ENCODE peak calls at places on chromosomes 4 and X, in nine cellular contexts. B, M, A, K, X, Y, O, R and H are unnamed samples.

GRCh38 chrX:150489359-150490015 is 78.9 kb upstream of the MTM1 start:
- DNase-seq in B (no peak), R (no peak), A (no peak), X (no peak), K (no peak), M (no peak), Y (no peak), O (no peak), H (no peak)

GRCh38 chrX:17689971-17690409 is 47.3 kb upstream of the SCML1 start:
- DNase-seq in X (no peak), M (peak), R (peak), Y (peak), O (peak), B (no peak), K (peak), A (peak), H (peak)

GRCh38 chrX:50067435-50068292 is 133.1 kb downstream of the AKAP4 start:
- DNase-seq in O (peak), Y (peak), R (peak), A (peak), M (peak), K (peak), X (no peak), B (no peak), H (no peak)

GRCh38 chrX:20388594-20388993 is 121.9 kb upstream of the RPS6KA3 start:
- DNase-seq in A (no peak), O (no peak), K (no peak), M (no peak), X (no peak), Y (no peak), B (no peak), R (no peak), H (no peak)

GRCh38 chr4:26228883-26229282 is 91.9 kb upstream of the RBPJ start:
- DNase-seq in O (no peak), Y (no peak), B (no peak), K (no peak), M (no peak), A (no peak), X (no peak), R (no peak), H (no peak)

GRCh38 chr4:43525646-43526045 is 633.1 kb downstream of the GRXCR1 start:
- DNase-seq in X (no peak), Y (no peak), M (no peak), R (no peak), A (peak), K (no peak), B (no peak), O (no peak), H (no peak)

GRCh38 chrX:15564981-15565579 is 35.7 kb downstream of the ACE2 start:
- DNase-seq in A (peak), Y (peak), R (peak), B (peak), X (peak), O (peak), M (peak), K (peak), H (peak)

GRCh38 chrX:70174754-70175153 is 2.5 kb upstream of the DGAT2L6 start:
- DNase-seq in O (peak), M (peak), X (no peak), Y (no peak), R (peak), A (peak), B (no peak), K (peak), H (no peak)

GRCh38 chr4:71634364-71634763 is 149.5 kb downstream of the GC start:
- DNase-seq in R (no peak), Y (no peak), O (no peak), K (no peak), M (no peak), A (no peak), B (no peak), X (no peak), H (no peak)

GRCh38 chr4:5998333-5998936 is 19.8 kb downstream of the C4orf50 start:
- DNase-seq in Y (peak), A (peak), B (peak), M (peak), R (peak), X (peak), K (peak), O (peak), H (peak)

GRCh38 chrX:30620980-30621716 is 32.1 kb upstream of the GK start:
- DNase-seq in A (peak), Y (no peak), M (peak), K (peak), X (no peak), R (peak), O (peak), B (no peak), H (peak)

GRCh38 chr4:85498068-85498733 is 23.3 kb downstream of the ARHGAP24 start:
- DNase-seq in K (peak), X (peak), B (no peak), A (peak), Y (no peak), M (peak), R (peak), O (peak), H (no peak)

GRCh38 chrX:38806875-38807601 is 5.8 kb downstream of the MID1IP1 start:
- DNase-seq in B (no peak), X (no peak), M (no peak), Y (peak), O (no peak), A (no peak), R (no peak), K (no peak), H (no peak)

GRCh38 chrX:24055043-24055356 is 244 bp downstream of the EIF2S3 start:
- DNase-seq in A (no peak), O (no peak), X (no peak), R (no peak), B (no peak), Y (no peak), K (no peak), M (no peak), H (no peak)

GRCh38 chr4:110550260-110550659 is 72.6 kb downstream of the PITX2 start:
- DNase-seq in A (peak), X (no peak), O (peak), Y (no peak), B (no peak), K (peak), R (peak), M (peak), H (no peak)

GRCh38 chr4:77201343-77201742 is 44.3 kb downstream of the CCNG2 start:
- DNase-seq in K (peak), A (peak), O (peak), M (no peak), Y (no peak), B (no peak), R (peak), X (no peak), H (no peak)

GRCh38 chr4:75769044-75769443 is 44.7 kb downstream of the USO1 start:
- DNase-seq in R (no peak), B (no peak), O (no peak), Y (no peak), K (peak), X (no peak), M (no peak), A (peak), H (no peak)

GRCh38 chr4:845836-846251 is 19.9 kb upstream of the CPLX1 start:
- DNase-seq in A (peak), K (peak), R (peak), O (no peak), X (no peak), B (peak), M (peak), Y (no peak), H (no peak)

GRCh38 chrX:56788717-56789122 is 59.7 kb downstream of the NBDY start:
- DNase-seq in Y (no peak), X (no peak), O (peak), B (peak), K (no peak), A (peak), M (no peak), R (no peak), H (no peak)

GRCh38 chr4:125187621-125188176 is 127.1 kb upstream of the FAT4 start:
- DNase-seq in K (peak), X (no peak), A (peak), M (peak), R (peak), Y (no peak), B (no peak), O (peak), H (peak)

GRCh38 chr4:72326692-72327632 is 242.1 kb downstream of the ADAMTS3 start:
- DNase-seq in M (peak), K (peak), Y (peak), O (peak), X (no peak), B (no peak), R (no peak), A (peak), H (no peak)

GRCh38 chr4:7206385-7206784 is 14.0 kb downstream of the SORCS2 start:
- DNase-seq in K (peak), R (peak), B (peak), O (peak), M (peak), A (peak), X (no peak), Y (peak), H (no peak)

GRCh38 chr4:32226201-32226600 is 1506.0 kb downstream of the PCDH7 start:
- DNase-seq in R (peak), Y (no peak), B (no peak), X (no peak), K (peak), A (peak), M (peak), O (peak), H (no peak)

GRCh38 chrX:54237014-54237413 is 54.0 kb upstream of the FAM120C start:
- DNase-seq in Y (no peak), M (no peak), A (no peak), B (no peak), K (no peak), R (no peak), O (no peak), X (no peak), H (no peak)

GRCh38 chrX:1537031-1537715 is at the start of gene P2RY8:
- DNase-seq in O (no peak), K (peak), M (no peak), Y (no peak), R (peak), A (no peak), B (peak), X (peak), H (peak)
- H3K4me3 ChIP-seq in O (no peak), K (no peak), M (no peak), Y (no peak), R (no peak), A (no peak), B (peak), X (peak), H (no peak)

GRCh38 chr4:159384619-159385018 is 281.7 kb downstream of the RAPGEF2 start:
- DNase-seq in M (peak), Y (no peak), R (no peak), B (no peak), A (no peak), K (peak), O (peak), X (no peak), H (no peak)
- TF ChIP-seq CTCF in M (no peak), Y (no peak), R (peak), B (no peak), A (peak), K (no peak), O (peak), X (no peak), H (no peak)

GRCh38 chr4:66920514-66920913 is 624.8 kb downstream of the CENPC start:
- DNase-seq in O (no peak), B (no peak), A (no peak), Y (no peak), X (no peak), K (no peak), M (no peak), R (no peak), H (no peak)
- H3K4me3 ChIP-seq in O (no peak), B (no peak), A (no peak), Y (no peak), X (no peak), K (no peak), M (no peak), R (no peak), H (no peak)

GRCh38 chrX:87663421-87663820 is 145.8 kb downstream of the KLHL4 start:
- DNase-seq in O (no peak), K (peak), B (no peak), M (no peak), Y (no peak), A (no peak), R (no peak), X (no peak), H (no peak)

GRCh38 chrX:87661761-87662160 is 144.2 kb downstream of the KLHL4 start:
- DNase-seq in O (no peak), M (peak), R (no peak), Y (no peak), X (no peak), K (peak), B (no peak), A (no peak), H (no peak)

GRCh38 chrX:87664381-87664780 is 146.8 kb downstream of the KLHL4 start:
- DNase-seq in B (no peak), Y (peak), X (no peak), M (peak), R (no peak), K (peak), A (peak), O (peak), H (no peak)
- TF ChIP-seq CTCF in B (peak), Y (peak), X (peak), M (no peak), R (no peak), K (no peak), A (peak), O (peak), H (no peak)